ENCODE peak calls at places on chromosomes 5 and 9, in four cellular contexts. R is ovary, N is brain microvascular endothelial cell, V is PC-9. H is an unnamed sample.

GRCh38 chr5:53877243-53877642 is 316.8 kb downstream of the NDUFS4 start:
- DNase-seq in R (no peak), N (peak), V (no peak), H (peak)

GRCh38 chr9:121939643-121940042 is 153.5 kb downstream of the TTLL11 start:
- DNase-seq in V (no peak), R (no peak), N (no peak), H (no peak)

GRCh38 chr5:124511791-124512190 is 234.6 kb downstream of the ZNF608 start:
- DNase-seq in V (no peak), R (no peak), N (no peak), H (no peak)

GRCh38 chr5:1409386-1410110 is 35.7 kb downstream of the SLC6A3 start:
- DNase-seq in N (peak), R (no peak), V (no peak), H (no peak)

GRCh38 chr9:87324613-87325194 is 173.0 kb upstream of the DAPK1 start:
- DNase-seq in N (peak), V (peak), R (no peak), H (peak)

GRCh38 chr5:22908129-22908528 is 55.0 kb upstream of the CDH12 start:
- DNase-seq in N (peak), V (no peak), R (no peak), H (no peak)

GRCh38 chr5:73426034-73426433 is 22.5 kb downstream of the FOXD1 start:
- DNase-seq in R (no peak), V (no peak), N (no peak), H (no peak)

GRCh38 chr9:93083592-93084470 is 12.2 kb upstream of the CARD19 start:
- DNase-seq in R (no peak), V (no peak), N (no peak), H (no peak)

GRCh38 chr5:6736106-6736505 is 22.9 kb downstream of the TENT4A start:
- DNase-seq in N (no peak), R (no peak), V (no peak), H (no peak)

GRCh38 chr9:33924978-33925797 is 108.2 kb downstream of the UBE2R2 start:
- DNase-seq in V (no peak), R (peak), N (peak), H (no peak)

GRCh38 chr9:5876711-5877110 is 14.0 kb upstream of the MLANA start:
- DNase-seq in V (no peak), R (no peak), N (no peak), H (no peak)

GRCh38 chr9:99516657-99517049 is 294.6 kb downstream of the SEC61B start:
- DNase-seq in N (no peak), V (no peak), R (no peak), H (no peak)

GRCh38 chr5:32099486-32100035 is 74.6 kb downstream of the GOLPH3 start:
- DNase-seq in R (no peak), V (no peak), N (no peak), H (no peak)

GRCh38 chr9:124040935-124041816 is 29.6 kb downstream of the LHX2 start:
- DNase-seq in V (no peak), N (no peak), R (no peak), H (no peak)

DNA sequence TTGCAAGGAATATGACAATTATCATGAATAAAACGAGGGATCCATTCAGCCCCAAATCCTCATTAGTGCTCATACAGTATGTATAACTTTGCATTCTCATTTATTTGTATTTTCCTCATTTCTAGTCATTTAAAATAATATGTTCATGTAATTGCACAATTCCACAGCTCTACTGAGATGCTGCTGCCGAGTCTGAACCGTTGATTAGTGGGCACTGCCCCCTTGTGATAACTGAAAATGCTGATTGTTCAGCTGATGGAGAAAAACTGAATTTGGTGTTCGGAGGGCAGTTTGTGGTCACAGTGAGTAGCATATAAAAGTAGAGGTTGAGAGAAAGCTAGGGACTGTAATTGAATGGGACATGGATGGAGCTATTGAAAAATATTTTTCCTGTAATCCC is 12.2 kb upstream of the GPR151 start:
- DNase-seq in N (no peak), R (no peak), V (no peak), H (no peak)
- TF ChIP-seq CTCF in N (peak), R (no peak), V (peak), H (no peak)

DNA sequence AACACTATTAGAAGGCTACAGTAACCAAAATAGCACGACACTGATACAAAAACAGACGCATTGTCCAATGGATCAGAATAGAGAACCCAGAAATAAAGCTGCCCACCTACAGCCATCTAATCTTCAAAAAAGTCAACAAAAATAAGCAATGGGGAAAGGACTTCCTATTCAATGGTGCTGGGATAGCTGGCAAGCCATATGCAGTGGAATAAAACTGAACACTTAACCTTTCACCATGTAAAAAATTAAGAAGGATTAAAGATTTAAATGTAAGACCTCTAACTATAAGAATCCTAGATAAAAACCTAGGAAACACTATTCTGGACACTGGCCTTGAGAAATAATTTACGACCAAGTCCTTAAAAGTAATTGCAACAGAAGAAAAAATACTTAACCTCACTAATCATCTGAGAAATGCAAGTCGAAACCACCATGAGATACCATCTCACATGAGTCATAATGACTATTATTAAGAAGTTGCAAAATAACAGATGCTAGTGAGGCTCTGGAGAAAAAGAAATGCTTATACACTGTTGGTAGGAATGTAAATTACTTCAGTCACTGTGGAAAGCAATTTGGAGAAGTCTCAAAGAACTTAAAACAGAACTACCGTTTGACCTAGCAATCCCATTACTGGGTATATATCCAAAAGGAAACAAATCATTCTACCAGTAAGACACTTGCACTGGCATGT is 203.3 kb upstream of the CDH9 start:
- DNase-seq in V (peak), R (no peak), N (peak), H (peak)
- TF ChIP-seq CTCF in V (no peak), R (no peak), N (peak), H (no peak)

GRCh38 chr9:130042931-130043653 is at the start of gene FNBP1:
- DNase-seq in N (peak), V (peak), R (peak), H (no peak)

GRCh38 chr9:130045657-130046450 is 2.9 kb upstream of the FNBP1 start:
- DNase-seq in R (no peak), V (no peak), N (no peak), H (no peak)

GRCh38 chr9:130042406-130042930 is 521 bp downstream of the FNBP1 start:
- DNase-seq in R (peak), N (no peak), V (no peak), H (no peak)

GRCh38 chr9:130041648-130042405 is 1.2 kb downstream of the FNBP1 start:
- DNase-seq in N (no peak), R (peak), V (no peak), H (no peak)

GRCh38 chr9:130043654-130044623 is 950 bp upstream of the FNBP1 start:
- DNase-seq in R (peak), V (no peak), N (no peak), H (no peak)
- TF ChIP-seq CTCF in R (no peak), V (no peak), N (peak), H (peak)

GRCh38 chr9:23245067-23245466 is 581.0 kb downstream of the ELAVL2 start:
- DNase-seq in V (no peak), R (no peak), N (no peak), H (no peak)
- TF ChIP-seq CTCF in V (no peak), R (no peak), N (no peak), H (no peak)

DNA sequence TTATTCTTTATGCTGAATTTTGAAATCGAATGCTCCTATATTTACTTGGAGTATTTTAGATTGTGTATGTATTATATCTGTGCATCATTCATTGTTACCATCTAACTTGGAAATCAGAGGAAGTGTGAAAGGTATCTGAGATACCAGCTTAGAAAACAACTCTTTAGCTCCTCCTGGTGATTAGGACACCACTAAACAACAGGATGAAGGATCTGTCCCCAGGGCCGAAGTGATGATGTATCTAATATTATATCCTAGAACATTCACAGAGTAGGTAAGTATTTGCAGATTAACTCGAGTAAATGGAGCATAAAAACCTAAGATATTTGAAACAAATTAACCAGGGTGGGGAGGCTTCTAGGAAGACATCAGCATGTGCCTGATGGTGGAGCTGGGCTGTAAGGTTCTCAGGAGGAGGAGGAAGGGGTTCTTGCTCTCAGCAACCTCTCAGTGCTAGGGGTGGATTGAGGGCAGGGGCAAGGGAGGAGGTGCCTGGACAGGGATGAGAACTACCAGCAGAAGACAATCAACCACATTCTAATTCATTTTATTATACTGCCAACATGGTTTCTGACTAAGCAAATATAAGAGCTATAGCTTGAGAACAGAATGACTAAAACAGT is 2.6 kb upstream of the NFIL3 start:
- DNase-seq in R (no peak), V (peak), N (peak), H (no peak)
- TF ChIP-seq CTCF in R (no peak), V (peak), N (peak), H (peak)

GRCh38 chr9:21121079-21121478 is 20.6 kb downstream of the IFNW1 start:
- DNase-seq in R (no peak), N (no peak), V (no peak), H (no peak)
- TF ChIP-seq CTCF in R (no peak), N (no peak), V (no peak), H (no peak)

GRCh38 chr9:101254733-101255473 is 129.9 kb downstream of the BAAT start:
- DNase-seq in R (no peak), V (no peak), N (no peak), H (no peak)
- TF ChIP-seq CTCF in R (no peak), V (no peak), N (no peak), H (no peak)

H was measured in AG09319.